ENCODE peak calls at places on chromosomes 7 and 10, in five cellular contexts. N is GM04504, E is NCI-H510A, D is activated T-cell treated with anti-CD3 and anti-CD28 coated beads for 1 hour, A is lung microvascular endothelial cell. V is an unnamed sample.

GRCh38 chr7:24963218-24963617 is 16.8 kb downstream of the OSBPL3 start:
- DNase-seq in N (peak), D (no peak), E (no peak), A (no peak), V (no peak)

GRCh38 chr10:49446031-49446430 is 50.1 kb upstream of the DRGX start:
- DNase-seq in E (no peak), D (no peak), N (peak), A (peak), V (no peak)

GRCh38 chr7:111953611-111954010 is 252.6 kb downstream of the DOCK4 start:
- DNase-seq in D (no peak), N (no peak), A (peak), E (no peak), V (peak)

GRCh38 chr10:78856421-78856820 is 212.3 kb upstream of the ZMIZ1 start:
- DNase-seq in E (no peak), A (no peak), D (no peak), N (no peak), V (no peak)

GRCh38 chr10:131703941-131704340 is 196.9 kb upstream of the PPP2R2D start:
- DNase-seq in A (no peak), N (no peak), D (no peak), E (no peak), V (no peak)

GRCh38 chr10:44385726-44386438 is 985 bp upstream of the CXCL12 start:
- DNase-seq in D (no peak), E (no peak), N (no peak), A (no peak), V (no peak)

GRCh38 chr7:157628456-157628855 is 291.7 kb downstream of the DNAJB6 start:
- DNase-seq in E (no peak), D (no peak), N (no peak), A (no peak), V (no peak)

GRCh38 chr10:131094406-131095108 is 217.0 kb downstream of the TCERG1L start:
- DNase-seq in E (peak), A (no peak), N (no peak), D (no peak), V (peak)

GRCh38 chr7:81608748-81609382 is 161.0 kb downstream of the HGF start:
- DNase-seq in A (no peak), D (no peak), E (no peak), N (no peak), V (no peak)

GRCh38 chr10:47359626-47360418 is 11.7 kb downstream of the RBP3 start:
- DNase-seq in D (no peak), N (no peak), A (no peak), E (no peak), V (no peak)

GRCh38 chr10:29658984-29659769 is 24.4 kb upstream of the SVIL start:
- DNase-seq in N (peak), E (no peak), A (peak), D (peak), V (no peak)

GRCh38 chr10:66941491-66941890 is 15.7 kb downstream of the LRRTM3 start:
- DNase-seq in A (no peak), E (no peak), D (no peak), N (no peak), V (no peak)